ENCODE peak calls at places on chromosomes 11 and 22, in five cellular contexts. B, A, D, E and G are unnamed samples.

GRCh38 chr22:23478175-23478574 is 101.9 kb downstream of the IGLL1 start:
- DNase-seq in B (no peak), E (no peak), A (no peak), D (no peak), G (no peak)

GRCh38 chr11:77411717-77412441 is 62.0 kb downstream of the PAK1 start:
- DNase-seq in A (peak), E (peak), B (peak), D (peak), G (peak)

GRCh38 chr11:133887692-133888332 is 42.5 kb upstream of the SPATA19 start:
- DNase-seq in E (no peak), A (no peak), B (no peak), D (no peak), G (no peak)

GRCh38 chr22:31244044-31244942 is 32.2 kb downstream of the LIMK2 start:
- DNase-seq in A (no peak), D (no peak), B (peak), E (peak), G (no peak)

GRCh38 chr11:60454212-60454611 is 1.4 kb upstream of the MS4A1 start:
- DNase-seq in D (no peak), E (no peak), A (no peak), B (no peak), G (no peak)

GRCh38 chr11:43419460-43419859 is 60.7 kb downstream of the TTC17 start:
- DNase-seq in B (peak), A (peak), E (peak), D (peak), G (no peak)

GRCh38 chr11:79308429-79308828 is 132.4 kb downstream of the TENM4 start:
- DNase-seq in B (no peak), E (no peak), D (no peak), A (no peak), G (no peak)

GRCh38 chr11:134207538-134208239 is 16.1 kb downstream of the NCAPD3 start:
- DNase-seq in B (peak), D (peak), E (peak), A (peak), G (no peak)

GRCh38 chr11:121714356-121714755 is 261.6 kb upstream of the SORL1-AS1 start:
- DNase-seq in E (no peak), B (peak), D (no peak), A (no peak), G (no peak)

GRCh38 chr11:57527056-57527631 is 3.4 kb downstream of the TIMM10 start:
- DNase-seq in A (peak), E (peak), D (peak), B (peak), G (peak)

GRCh38 chr11:125070699-125071254 is 7.7 kb downstream of the SLC37A2 start:
- DNase-seq in E (peak), D (peak), B (peak), A (no peak), G (peak)

GRCh38 chr22:17754233-17754925 is 19.9 kb downstream of the BID start:
- DNase-seq in E (no peak), B (no peak), A (no peak), D (no peak), G (peak)

GRCh38 chr11:17929171-17929570 is 83.7 kb downstream of the SERGEF start:
- DNase-seq in B (no peak), E (no peak), D (no peak), A (no peak), G (no peak)